ENCODE peak calls at places on chromosome 3, in nine cellular contexts. One of them, this sample, is unnamed.

GRCh38 chr3:115725800-115726199 is 102.5 kb downstream of the GAP43 start:
- DNase-seq in AG09309: no peak
- DNase-seq in brain microvascular endothelial cell: no peak
- DNase-seq in choroid plexus epithelial cell: no peak
- DNase-seq in fibroblast of the aortic adventitia: no peak
- DNase-seq in AG04450: no peak
- DNase-seq in left ventricle myocardium inferior: no peak
- DNase-seq in WERI-Rb-1: no peak
- DNase-seq in lower lobe of right lung: no peak
- DNase-seq in this sample: no peak

GRCh38 chr3:16309558-16309957 is 44.5 kb downstream of the OXNAD1 start:
- DNase-seq in brain microvascular endothelial cell: peak; percentile 46
- DNase-seq in choroid plexus epithelial cell: peak; percentile 64
- DNase-seq in lower lobe of right lung: no peak
- DNase-seq in WERI-Rb-1: no peak
- DNase-seq in AG09309: no peak
- DNase-seq in left ventricle myocardium inferior: no peak
- DNase-seq in AG04450: no peak
- DNase-seq in fibroblast of the aortic adventitia: peak; percentile 41
- DNase-seq in this sample: no peak

GRCh38 chr3:33146791-33147445 is 33.1 kb downstream of the CRTAP start:
- DNase-seq in lower lobe of right lung: no peak
- DNase-seq in left ventricle myocardium inferior: no peak
- DNase-seq in AG04450: no peak
- DNase-seq in WERI-Rb-1: no peak
- DNase-seq in fibroblast of the aortic adventitia: peak; percentile 76
- DNase-seq in choroid plexus epithelial cell: peak; percentile 76
- DNase-seq in brain microvascular endothelial cell: peak; percentile 49
- DNase-seq in AG09309: peak; percentile 13
- DNase-seq in this sample: peak; percentile 50

GRCh38 chr3:48656061-48656840 is 6.4 kb downstream of the CELSR3 start:
- DNase-seq in AG09309: peak; percentile 10
- DNase-seq in AG04450: no peak
- DNase-seq in left ventricle myocardium inferior: peak; percentile 84
- DNase-seq in lower lobe of right lung: peak; percentile 93
- DNase-seq in choroid plexus epithelial cell: peak; percentile 60
- DNase-seq in WERI-Rb-1: no peak
- DNase-seq in brain microvascular endothelial cell: peak; percentile 14
- DNase-seq in fibroblast of the aortic adventitia: peak; percentile 43
- DNase-seq in this sample: no peak

GRCh38 chr3:139491027-139491700 is 14.8 kb upstream of the RBP2 start:
- DNase-seq in WERI-Rb-1: no peak
- DNase-seq in lower lobe of right lung: no peak
- DNase-seq in choroid plexus epithelial cell: no peak
- DNase-seq in left ventricle myocardium inferior: no peak
- DNase-seq in fibroblast of the aortic adventitia: no peak
- DNase-seq in brain microvascular endothelial cell: no peak
- DNase-seq in AG04450: no peak
- DNase-seq in AG09309: no peak
- DNase-seq in this sample: peak; percentile 4

GRCh38 chr3:198030125-198030524 is 70.1 kb downstream of the LMLN start:
- DNase-seq in fibroblast of the aortic adventitia: no peak
- DNase-seq in WERI-Rb-1: no peak
- DNase-seq in brain microvascular endothelial cell: no peak
- DNase-seq in AG04450: no peak
- DNase-seq in choroid plexus epithelial cell: no peak
- DNase-seq in left ventricle myocardium inferior: no peak
- DNase-seq in lower lobe of right lung: no peak
- DNase-seq in AG09309: no peak
- DNase-seq in this sample: peak; percentile 1

GRCh38 chr3:195150194-195151118 is 120.5 kb downstream of the XXYLT1 start:
- DNase-seq in AG09309: no peak
- DNase-seq in brain microvascular endothelial cell: peak; percentile 96
- DNase-seq in choroid plexus epithelial cell: peak; percentile 91
- DNase-seq in lower lobe of right lung: peak; percentile 86
- DNase-seq in WERI-Rb-1: no peak
- DNase-seq in AG04450: no peak
- DNase-seq in left ventricle myocardium inferior: peak; percentile 71
- DNase-seq in fibroblast of the aortic adventitia: peak; percentile 87
- DNase-seq in this sample: no peak

GRCh38 chr3:21587894-21588293 is 163.1 kb downstream of the ZNF385D start:
- DNase-seq in AG09309: no peak
- DNase-seq in left ventricle myocardium inferior: no peak
- DNase-seq in AG04450: no peak
- DNase-seq in fibroblast of the aortic adventitia: peak; percentile 3
- DNase-seq in choroid plexus epithelial cell: no peak
- DNase-seq in WERI-Rb-1: no peak
- DNase-seq in brain microvascular endothelial cell: no peak
- DNase-seq in lower lobe of right lung: no peak
- DNase-seq in this sample: no peak

GRCh38 chr3:4885322-4885721 is 93.9 kb upstream of the BHLHE40 start:
- DNase-seq in AG04450: no peak
- DNase-seq in fibroblast of the aortic adventitia: peak; percentile 90
- DNase-seq in lower lobe of right lung: no peak
- DNase-seq in WERI-Rb-1: no peak
- DNase-seq in brain microvascular endothelial cell: peak; percentile 53
- DNase-seq in left ventricle myocardium inferior: no peak
- DNase-seq in choroid plexus epithelial cell: peak; percentile 77
- DNase-seq in AG09309: no peak
- DNase-seq in this sample: no peak

GRCh38 chr3:158709666-158710083 is 22.6 kb downstream of the RARRES1 start:
- DNase-seq in AG04450: peak; percentile 86
- DNase-seq in brain microvascular endothelial cell: peak; percentile 98
- DNase-seq in fibroblast of the aortic adventitia: peak; percentile 99
- DNase-seq in AG09309: peak; percentile 99
- DNase-seq in left ventricle myocardium inferior: no peak
- DNase-seq in lower lobe of right lung: no peak
- DNase-seq in WERI-Rb-1: no peak
- DNase-seq in choroid plexus epithelial cell: peak; percentile 98
- DNase-seq in this sample: no peak

GRCh38 chr3:128572644-128573105 is 77.9 kb downstream of the RPN1 start:
- DNase-seq in left ventricle myocardium inferior: no peak
- DNase-seq in AG04450: no peak
- DNase-seq in brain microvascular endothelial cell: no peak
- DNase-seq in choroid plexus epithelial cell: no peak
- DNase-seq in WERI-Rb-1: peak; percentile 33
- DNase-seq in lower lobe of right lung: no peak
- DNase-seq in fibroblast of the aortic adventitia: no peak
- DNase-seq in AG09309: no peak
- DNase-seq in this sample: no peak

DNA sequence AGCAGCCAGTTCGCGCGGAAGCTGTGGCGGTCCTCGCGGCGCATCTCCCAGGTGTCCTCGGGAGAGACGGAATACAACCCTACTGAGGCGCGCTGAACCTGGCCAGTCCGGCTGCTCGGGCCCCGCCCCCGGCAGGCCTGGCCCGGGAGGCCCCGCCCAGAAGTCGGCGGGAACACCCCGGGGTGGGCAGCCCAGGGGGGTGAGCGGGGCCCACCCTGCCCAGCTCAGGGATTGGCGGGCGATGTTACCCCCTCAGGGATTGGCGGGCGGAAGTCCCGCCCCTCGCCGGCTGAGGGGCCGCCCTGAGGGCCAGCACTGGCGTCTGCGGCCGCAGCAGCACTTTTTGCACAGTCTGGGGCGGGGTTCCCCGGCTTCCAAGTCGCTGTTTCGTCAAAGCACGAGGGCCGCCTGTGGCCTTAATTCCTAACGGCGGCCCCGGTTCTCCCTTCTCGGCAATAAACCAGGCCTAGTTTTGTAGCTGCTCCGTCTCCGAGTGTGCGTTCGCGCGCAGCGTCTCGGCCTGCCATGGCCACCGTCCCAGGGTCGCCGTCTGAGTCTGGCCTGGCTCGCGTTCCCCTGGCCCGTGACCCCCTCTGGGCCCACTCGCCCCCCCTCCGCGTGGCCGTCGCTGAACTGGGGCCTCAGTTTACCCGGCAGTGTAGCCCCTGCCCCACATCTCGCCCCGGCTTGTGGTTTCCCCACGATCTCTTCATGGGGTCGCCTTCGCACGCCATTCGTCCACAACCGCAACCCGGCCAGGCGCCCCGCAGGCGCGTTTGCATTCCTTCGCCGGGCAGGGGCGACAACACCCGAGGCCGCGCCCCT is 30.0 kb downstream of the NBEAL2 start:
- DNase-seq in brain microvascular endothelial cell: peak; percentile 83
- DNase-seq in AG09309: peak; percentile 69
- DNase-seq in choroid plexus epithelial cell: peak; percentile 96
- DNase-seq in lower lobe of right lung: peak; percentile 92
- DNase-seq in left ventricle myocardium inferior: peak; percentile 90
- DNase-seq in AG04450: peak; percentile 80
- DNase-seq in fibroblast of the aortic adventitia: peak; percentile 88
- DNase-seq in WERI-Rb-1: peak; percentile 93
- DNase-seq in this sample: no peak
- TF ChIP-seq CTCF in brain microvascular endothelial cell: no peak
- TF ChIP-seq CTCF in AG09309: no peak
- TF ChIP-seq CTCF in choroid plexus epithelial cell: no peak
- TF ChIP-seq CTCF in lower lobe of right lung: no peak
- TF ChIP-seq CTCF in left ventricle myocardium inferior: no peak
- TF ChIP-seq CTCF in AG04450: no peak
- TF ChIP-seq CTCF in fibroblast of the aortic adventitia: no peak
- TF ChIP-seq CTCF in WERI-Rb-1: peak; percentile 9
- TF ChIP-seq CTCF in this sample: no peak

GRCh38 chr3:64685331-64685799 is 2.4 kb downstream of the ADAMTS9 start:
- DNase-seq in brain microvascular endothelial cell: no peak
- DNase-seq in lower lobe of right lung: peak; percentile 56
- DNase-seq in choroid plexus epithelial cell: peak; percentile 66
- DNase-seq in AG04450: no peak
- DNase-seq in fibroblast of the aortic adventitia: peak; percentile 65
- DNase-seq in left ventricle myocardium inferior: peak; percentile 52
- DNase-seq in WERI-Rb-1: no peak
- DNase-seq in AG09309: no peak
- DNase-seq in this sample: no peak

GRCh38 chr3:64687381-64687780 is 419 bp downstream of the ADAMTS9 start:
- DNase-seq in left ventricle myocardium inferior: no peak
- DNase-seq in choroid plexus epithelial cell: no peak
- DNase-seq in AG04450: no peak
- DNase-seq in fibroblast of the aortic adventitia: no peak
- DNase-seq in AG09309: no peak
- DNase-seq in brain microvascular endothelial cell: no peak
- DNase-seq in WERI-Rb-1: peak; percentile 8
- DNase-seq in lower lobe of right lung: no peak
- DNase-seq in this sample: no peak

GRCh38 chr3:64686446-64686908 is 1.3 kb downstream of the ADAMTS9 start:
- DNase-seq in AG09309: no peak
- DNase-seq in lower lobe of right lung: peak; percentile 76
- DNase-seq in fibroblast of the aortic adventitia: no peak
- DNase-seq in AG04450: no peak
- DNase-seq in left ventricle myocardium inferior: no peak
- DNase-seq in WERI-Rb-1: peak; percentile 37
- DNase-seq in brain microvascular endothelial cell: peak; percentile 60
- DNase-seq in choroid plexus epithelial cell: peak; percentile 72
- DNase-seq in this sample: no peak

GRCh38 chr3:64684715-64685261 is 3.0 kb downstream of the ADAMTS9 start:
- DNase-seq in lower lobe of right lung: peak; percentile 54
- DNase-seq in brain microvascular endothelial cell: peak; percentile 41
- DNase-seq in left ventricle myocardium inferior: peak; percentile 26
- DNase-seq in fibroblast of the aortic adventitia: peak; percentile 5
- DNase-seq in AG04450: no peak
- DNase-seq in WERI-Rb-1: no peak
- DNase-seq in AG09309: no peak
- DNase-seq in choroid plexus epithelial cell: peak; percentile 77
- DNase-seq in this sample: no peak

DNA sequence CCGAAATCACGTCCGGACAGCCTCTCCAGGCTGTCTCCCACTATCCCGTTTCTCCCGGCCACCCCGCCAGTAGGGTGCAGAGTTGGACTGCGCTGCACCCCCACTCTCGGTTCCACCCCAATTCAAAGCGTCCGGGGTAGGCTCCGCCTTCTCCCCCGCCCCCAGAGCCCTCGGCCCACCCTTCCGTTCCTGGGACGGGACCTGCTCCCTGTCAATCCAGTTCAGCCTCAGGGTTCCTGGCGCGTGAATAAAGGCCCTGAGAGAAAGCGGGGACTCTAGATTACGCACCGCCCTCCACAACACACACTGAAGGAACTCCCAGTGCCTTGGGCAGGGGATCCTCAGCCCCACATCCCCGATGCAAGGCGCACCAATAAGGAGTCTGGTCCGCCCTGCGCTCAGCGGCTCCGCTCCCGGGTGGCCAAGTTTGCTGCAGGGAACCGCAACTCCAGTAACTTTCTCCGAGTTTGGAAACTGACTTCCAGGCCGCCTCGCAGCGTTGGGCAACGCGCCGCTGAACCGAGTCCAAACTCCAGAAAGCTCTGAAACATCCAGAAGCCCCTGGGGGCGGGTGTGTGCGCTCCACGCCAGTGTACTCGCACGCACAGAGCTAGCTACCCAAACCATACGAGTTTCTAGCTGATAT is 1.9 kb downstream of the ADAMTS9 start:
- DNase-seq in brain microvascular endothelial cell: peak; percentile 93
- DNase-seq in WERI-Rb-1: peak; percentile 75
- DNase-seq in choroid plexus epithelial cell: peak; percentile 98
- DNase-seq in fibroblast of the aortic adventitia: peak; percentile 86
- DNase-seq in AG09309: peak; percentile 67
- DNase-seq in left ventricle myocardium inferior: peak; percentile 93
- DNase-seq in AG04450: peak; percentile 11
- DNase-seq in lower lobe of right lung: peak; percentile 90
- DNase-seq in this sample: no peak
- TF ChIP-seq CTCF in brain microvascular endothelial cell: peak; percentile 61
- TF ChIP-seq CTCF in WERI-Rb-1: peak; percentile 37
- TF ChIP-seq CTCF in choroid plexus epithelial cell: peak; percentile 63
- TF ChIP-seq CTCF in fibroblast of the aortic adventitia: peak; percentile 17
- TF ChIP-seq CTCF in AG09309: peak; percentile 50
- TF ChIP-seq CTCF in left ventricle myocardium inferior: peak; percentile 68
- TF ChIP-seq CTCF in AG04450: no peak
- TF ChIP-seq CTCF in lower lobe of right lung: peak; percentile 33
- TF ChIP-seq CTCF in this sample: peak; percentile 28

GRCh38 chr3:111609700-111610099 is 14.6 kb upstream of the ZBED2 start:
- DNase-seq in choroid plexus epithelial cell: no peak
- DNase-seq in WERI-Rb-1: no peak
- DNase-seq in brain microvascular endothelial cell: no peak
- DNase-seq in lower lobe of right lung: no peak
- DNase-seq in fibroblast of the aortic adventitia: no peak
- DNase-seq in AG04450: no peak
- DNase-seq in left ventricle myocardium inferior: no peak
- DNase-seq in AG09309: no peak
- DNase-seq in this sample: no peak
- TF ChIP-seq CTCF in choroid plexus epithelial cell: no peak
- TF ChIP-seq CTCF in WERI-Rb-1: no peak
- TF ChIP-seq CTCF in brain microvascular endothelial cell: no peak
- TF ChIP-seq CTCF in lower lobe of right lung: no peak
- TF ChIP-seq CTCF in fibroblast of the aortic adventitia: no peak
- TF ChIP-seq CTCF in AG04450: no peak
- TF ChIP-seq CTCF in left ventricle myocardium inferior: no peak
- TF ChIP-seq CTCF in AG09309: no peak
- TF ChIP-seq CTCF in this sample: no peak

DNA sequence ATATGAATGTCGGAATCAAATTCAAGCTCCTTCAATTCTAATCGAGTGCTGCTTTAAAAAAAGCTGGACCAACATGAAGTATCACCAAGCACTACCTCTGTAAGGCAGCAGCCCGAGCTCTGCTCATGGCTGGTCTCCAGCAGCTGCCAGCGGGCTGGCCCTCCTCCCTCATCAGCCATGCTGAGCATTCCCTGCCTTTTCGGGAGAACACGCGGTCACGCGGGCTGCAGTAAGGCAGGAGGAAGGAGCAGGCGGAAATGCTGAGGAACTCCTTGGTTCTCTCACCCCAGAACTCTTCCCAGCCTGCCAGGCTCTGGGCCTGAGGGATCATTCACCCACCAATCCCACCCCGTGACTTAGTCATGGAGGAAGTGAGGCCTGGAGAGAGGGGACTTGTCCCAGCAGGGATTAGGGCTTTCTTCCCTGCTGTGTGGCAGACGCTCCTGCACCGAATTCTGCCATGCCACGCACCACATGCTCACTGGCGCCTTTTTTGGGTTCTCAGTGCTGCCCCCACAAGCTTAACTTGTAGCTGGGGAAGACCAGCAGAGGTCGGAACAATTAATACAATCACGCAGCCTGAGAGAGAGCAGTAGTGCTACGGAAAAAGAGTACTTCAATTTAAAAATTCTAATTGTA is 42.9 kb upstream of the RPL32 start:
- DNase-seq in left ventricle myocardium inferior: peak; percentile 55
- DNase-seq in AG04450: peak; percentile 11
- DNase-seq in lower lobe of right lung: no peak
- DNase-seq in fibroblast of the aortic adventitia: peak; percentile 16
- DNase-seq in WERI-Rb-1: peak; percentile 65
- DNase-seq in AG09309: no peak
- DNase-seq in choroid plexus epithelial cell: no peak
- DNase-seq in brain microvascular endothelial cell: no peak
- DNase-seq in this sample: no peak
- TF ChIP-seq CTCF in left ventricle myocardium inferior: no peak
- TF ChIP-seq CTCF in AG04450: no peak
- TF ChIP-seq CTCF in lower lobe of right lung: no peak
- TF ChIP-seq CTCF in fibroblast of the aortic adventitia: no peak
- TF ChIP-seq CTCF in WERI-Rb-1: no peak
- TF ChIP-seq CTCF in AG09309: no peak
- TF ChIP-seq CTCF in choroid plexus epithelial cell: no peak
- TF ChIP-seq CTCF in brain microvascular endothelial cell: no peak
- TF ChIP-seq CTCF in this sample: no peak